ENCODE peak calls at places on chromosomes 5 and 9, in four cellular contexts. N is T-cell, G is nucleus accumbens, Y is HuH-7. Z is an unnamed sample.

GRCh38 chr5:147384346-147385193 is 125.3 kb downstream of the DPYSL3 start:
- DNase-seq in G (no peak), Y (no peak), N (no peak), Z (no peak)

GRCh38 chr5:80487444-80487828 is 464 bp upstream of the FAM151B start:
- DNase-seq in Y (no peak), G (no peak), N (no peak), Z (no peak)

GRCh38 chr9:127204771-127205470 is 59.7 kb upstream of the GARNL3 start:
- DNase-seq in Y (peak), N (no peak), G (no peak), Z (no peak)

GRCh38 chr5:122156724-122157325 is 27.5 kb downstream of the ZNF474 start:
- DNase-seq in N (no peak), Y (peak), G (no peak), Z (peak)

GRCh38 chr5:57650360-57651069 is 167.9 kb upstream of the ACTBL2 start:
- DNase-seq in G (no peak), N (no peak), Y (peak), Z (no peak)

GRCh38 chr5:65035212-65036206 is 266.8 kb downstream of the CWC27 start:
- DNase-seq in N (peak), Y (peak), G (peak), Z (peak)

GRCh38 chr9:98607787-98608186 is 100.9 kb downstream of the GABBR2 start:
- DNase-seq in G (no peak), Y (no peak), N (no peak), Z (no peak)

GRCh38 chr9:100756217-100756616 is 178.3 kb downstream of the CAVIN4 start:
- DNase-seq in G (no peak), Y (no peak), N (no peak), Z (no peak)

GRCh38 chr9:78745996-78746395 is 449.1 kb downstream of the PSAT1 start:
- DNase-seq in Y (no peak), N (no peak), G (no peak), Z (no peak)

GRCh38 chr9:21802418-21803000 is at the start of gene MTAP:
- DNase-seq in N (peak), G (peak), Y (peak), Z (peak)

GRCh38 chr5:157076558-157076957 is 17.6 kb upstream of the HAVCR1 start:
- DNase-seq in G (no peak), Y (no peak), N (no peak), Z (no peak)

GRCh38 chr5:72951850-72952468 is 3.9 kb upstream of the FCHO2 start:
- DNase-seq in Y (no peak), N (no peak), G (no peak), Z (no peak)

GRCh38 chr9:71928376-71928775 is 16.9 kb downstream of the C9orf85 start:
- DNase-seq in G (no peak), Y (no peak), N (no peak), Z (no peak)

GRCh38 chr9:13360188-13360587 is 80.7 kb upstream of the MPDZ start:
- DNase-seq in Y (no peak), N (no peak), G (no peak), Z (no peak)

GRCh38 chr9:110016340-110016739 is 191.6 kb downstream of the C9orf152 start:
- DNase-seq in G (no peak), Y (no peak), N (no peak), Z (no peak)

GRCh38 chr9:126151031-126151670 is 175.5 kb upstream of the MVB12B start:
- DNase-seq in G (no peak), N (no peak), Y (no peak), Z (no peak)

GRCh38 chr9:33198163-33198562 is 31.0 kb upstream of the B4GALT1 start:
- DNase-seq in G (peak), N (no peak), Y (no peak), Z (peak)

GRCh38 chr5:1351156-1351555 is 6.3 kb upstream of the CLPTM1L start:
- DNase-seq in Y (no peak), N (no peak), G (no peak), Z (no peak)

GRCh38 chr5:159975462-159976019 is 33.4 kb upstream of the TTC1 start:
- DNase-seq in Y (peak), G (no peak), N (no peak), Z (no peak)

GRCh38 chr5:151023651-151024050 is 3.3 kb downstream of the GPX3 start:
- DNase-seq in G (no peak), N (no peak), Y (no peak), Z (no peak)

GRCh38 chr5:76291305-76292077 is 111.6 kb upstream of the IQGAP2 start:
- DNase-seq in Y (no peak), N (no peak), G (no peak), Z (no peak)

GRCh38 chr9:136342191-136343120 is 15.1 kb downstream of the GPSM1 start:
- DNase-seq in G (peak), N (peak), Y (no peak), Z (peak)

GRCh38 chr9:21031091-21031817 is at the start of gene HACD4:
- DNase-seq in G (peak), N (peak), Y (no peak), Z (no peak)

GRCh38 chr5:41172012-41172411 is 41.3 kb downstream of the C6 start:
- DNase-seq in N (no peak), Y (no peak), G (no peak), Z (no peak)

GRCh38 chr5:173313311-173313710 is 14.9 kb downstream of the STC2 start:
- DNase-seq in G (no peak), Y (no peak), N (no peak), Z (no peak)

GRCh38 chr9:89993678-89994630 is 389.1 kb downstream of the GADD45G start:
- DNase-seq in Y (peak), G (no peak), N (no peak), Z (no peak)

GRCh38 chr9:107425110-107426025 is 64.2 kb downstream of the KLF4 start:
- DNase-seq in N (peak), Y (peak), G (peak), Z (peak)

GRCh38 chr9:133103987-133104505 is 17.0 kb downstream of the RALGDS start:
- DNase-seq in Y (no peak), G (no peak), N (no peak), Z (no peak)

GRCh38 chr9:136053757-136054142 is 41.3 kb downstream of the NACC2 start:
- DNase-seq in G (no peak), Y (no peak), N (no peak), Z (no peak)

GRCh38 chr5:98102926-98103325 is 670.5 kb upstream of the RGMB start:
- DNase-seq in N (no peak), Y (no peak), G (no peak), Z (no peak)

GRCh38 chr5:14574891-14575496 is 6.6 kb upstream of the OTULINL start:
- DNase-seq in N (no peak), G (no peak), Y (no peak), Z (no peak)